ENCODE peak calls at places on chromosomes 7 and 10, in nine cellular contexts. P is esophagus squamous epithelium, T is HCT116, D is heart left ventricle, J is suprapubic skin, K is GM23338, S is GM12878, Y is thoracic aorta, W is body of pancreas. I is an unnamed sample. For H3K27me3, the result is how much of the 10 kb centered on the place peaks cover.

GRCh38 chr7:17075601-17076000 is 193.8 kb upstream of the AGR3 start:
- DNase-seq in T (no peak), J (no peak), S (no peak), P (no peak), W (no peak), K (no peak), D (no peak), Y (no peak), I (no peak)

GRCh38 chr10:24914148-24914547 is 38.3 kb downstream of the PRTFDC1 start:
- DNase-seq in K (no peak), P (no peak), W (no peak), D (no peak), Y (no peak), J (no peak), T (no peak), S (no peak), I (no peak)

GRCh38 chr7:151877911-151878835 is 1.3 kb upstream of the PRKAG2 start:
- DNase-seq in S (no peak), J (no peak), T (no peak), P (no peak), K (no peak), Y (no peak), W (no peak), D (no peak), I (peak)

GRCh38 chr7:112131016-112131415 is 75.2 kb downstream of the DOCK4 start:
- DNase-seq in J (no peak), T (no peak), W (no peak), S (no peak), P (no peak), Y (no peak), D (no peak), K (no peak), I (no peak)

GRCh38 chr10:17381502-17382142 is 72.8 kb downstream of the ST8SIA6 start:
- DNase-seq in P (no peak), K (no peak), Y (no peak), T (no peak), S (no peak), D (no peak), W (no peak), J (no peak), I (no peak)

GRCh38 chr7:19665399-19666008 is 43.3 kb downstream of the POLR1F start:
- DNase-seq in P (no peak), T (peak), Y (no peak), J (no peak), S (no peak), K (peak), D (no peak), W (no peak), I (no peak)

GRCh38 chr10:118310822-118311221 is 31.3 kb downstream of the FAM204A start:
- DNase-seq in K (no peak), D (no peak), S (no peak), J (no peak), Y (no peak), T (no peak), W (no peak), P (no peak), I (no peak)

GRCh38 chr7:22979861-22980260 is 34.1 kb downstream of the HYCC1 start:
- DNase-seq in W (no peak), Y (no peak), T (no peak), J (no peak), P (no peak), D (no peak), S (no peak), K (no peak), I (no peak)

GRCh38 chr7:72025381-72025960 is 386.7 kb downstream of the CALN1 start:
- DNase-seq in W (no peak), Y (no peak), D (no peak), P (no peak), T (no peak), J (no peak), K (no peak), S (no peak), I (no peak)

GRCh38 chr10:118920206-118920605 is 109.3 kb upstream of the NANOS1 start:
- DNase-seq in W (no peak), J (no peak), P (no peak), S (no peak), K (no peak), Y (no peak), D (no peak), T (no peak), I (no peak)

GRCh38 chr10:131207176-131207575 is 104.3 kb downstream of the TCERG1L start:
- DNase-seq in W (no peak), K (no peak), J (no peak), P (no peak), T (no peak), D (no peak), S (no peak), Y (no peak), I (no peak)

GRCh38 chr10:93445097-93445960 is 36.8 kb downstream of the MYOF start:
- DNase-seq in W (peak), S (no peak), Y (peak), J (peak), T (peak), D (peak), P (peak), K (peak), I (peak)

GRCh38 chr7:19215421-19215820 is 70.2 kb upstream of the FERD3L start:
- DNase-seq in P (no peak), K (peak), Y (no peak), D (no peak), W (no peak), T (no peak), J (no peak), S (no peak), I (no peak)

GRCh38 chr7:79520543-79520942 is 67.1 kb upstream of the MAGI2 start:
- DNase-seq in T (no peak), S (no peak), W (no peak), J (no peak), D (no peak), K (no peak), P (no peak), Y (no peak), I (no peak)

GRCh38 chr10:123952099-123952498 is 60.5 kb upstream of the CPXM2 start:
- DNase-seq in J (no peak), S (no peak), P (no peak), D (no peak), Y (no peak), W (no peak), T (no peak), K (no peak), I (no peak)

GRCh38 chr7:104791065-104791464 is 222.9 kb upstream of the KMT2E start:
- DNase-seq in K (no peak), W (no peak), Y (no peak), P (no peak), J (no peak), T (no peak), D (no peak), S (no peak), I (no peak)

GRCh38 chr7:129213828-129214227 is 11.0 kb upstream of the AHCYL2 start:
- DNase-seq in T (no peak), S (no peak), W (no peak), K (peak), J (no peak), P (no peak), D (no peak), Y (no peak), I (no peak)

GRCh38 chr7:136293841-136294391 is 316.8 kb upstream of the MTPN start:
- DNase-seq in S (no peak), D (no peak), T (no peak), Y (no peak), P (no peak), W (no peak), K (no peak), J (no peak), I (no peak)

GRCh38 chr7:25852249-25852994 is 299.6 kb upstream of the NFE2L3 start:
- DNase-seq in D (no peak), W (no peak), T (no peak), K (peak), S (no peak), J (no peak), Y (no peak), P (no peak), I (no peak)

GRCh38 chr7:41964354-41964753 is 261.5 kb upstream of the INHBA start:
- DNase-seq in K (no peak), J (no peak), T (no peak), Y (no peak), S (no peak), P (no peak), W (no peak), D (no peak), I (no peak)

GRCh38 chr7:111741811-111742240 is 179.5 kb upstream of the IMMP2L start:
- DNase-seq in W (peak), K (peak), Y (no peak), T (peak), P (no peak), S (peak), J (no peak), D (no peak), I (peak)

GRCh38 chr7:2120251-2120660 is 112.5 kb downstream of the MAD1L1 start:
- DNase-seq in J (no peak), P (no peak), K (no peak), W (no peak), Y (no peak), T (no peak), D (no peak), S (no peak), I (no peak)

GRCh38 chr10:73906524-73907447 is 4.1 kb upstream of the PLAU start:
- DNase-seq in J (peak), K (peak), Y (peak), D (peak), S (no peak), T (peak), W (peak), P (no peak), I (peak)

GRCh38 chr7:18508441-18509427 is 13.2 kb downstream of the HDAC9 start:
- DNase-seq in S (no peak), Y (no peak), T (peak), W (no peak), K (peak), P (no peak), D (peak), J (no peak), I (no peak)

GRCh38 chr10:112966191-112966855 is 16.3 kb downstream of the TCF7L2 start:
- DNase-seq in S (no peak), W (no peak), D (no peak), P (no peak), J (no peak), K (no peak), Y (no peak), T (no peak), I (no peak)

GRCh38 chr7:33854178-33854577 is 51.2 kb upstream of the BMPER start:
- DNase-seq in T (no peak), W (no peak), Y (no peak), K (no peak), P (no peak), S (no peak), D (no peak), J (no peak), I (no peak)

GRCh38 chr7:36309301-36309700 is 80.4 kb upstream of the ANLN start:
- DNase-seq in Y (no peak), D (no peak), W (no peak), K (no peak), T (no peak), P (no peak), J (peak), S (no peak), I (no peak)

GRCh38 chr7:71484381-71484780 is 352.4 kb downstream of the GALNT17 start:
- DNase-seq in J (no peak), Y (no peak), D (no peak), W (no peak), K (no peak), S (no peak), T (no peak), P (no peak), I (no peak)

GRCh38 chr10:80133221-80133620 is 691 bp downstream of the PLAC9 start:
- DNase-seq in W (no peak), T (no peak), P (no peak), Y (no peak), K (peak), D (peak), S (no peak), J (peak), I (no peak)

GRCh38 chr7:158494162-158494586 is 93.4 kb downstream of the PTPRN2 start:
- DNase-seq in J (no peak), Y (no peak), D (no peak), S (no peak), T (no peak), W (no peak), P (no peak), K (no peak), I (no peak)

GRCh38 chr7:20395494-20395893 is 64.8 kb downstream of the ITGB8 start:
- DNase-seq in D (no peak), K (no peak), S (no peak), J (no peak), Y (no peak), W (no peak), T (no peak), P (no peak), I (no peak)

GRCh38 chr7:47241112-47242065 is 340.5 kb downstream of the TNS3 start:
- DNase-seq in K (no peak), Y (no peak), P (no peak), T (no peak), S (no peak), W (no peak), J (no peak), D (no peak), I (no peak)

GRCh38 chr10:79344502-79345195 is 2.6 kb upstream of the PPIF start:
- DNase-seq in J (no peak), W (peak), K (no peak), T (no peak), D (peak), P (no peak), S (no peak), Y (no peak), I (no peak)

GRCh38 chr7:816751-817671 is 15.3 kb upstream of the SUN1 start:
- DNase-seq in W (no peak), S (no peak), P (no peak), K (peak), T (no peak), D (no peak), J (no peak), Y (no peak), I (peak)

GRCh38 chr7:36360244-36360643 is 29.4 kb upstream of the ANLN start:
- DNase-seq in K (peak), J (no peak), Y (no peak), W (no peak), D (no peak), T (no peak), S (no peak), P (no peak), I (no peak)

GRCh38 chr7:30468041-30468440 is 10.5 kb downstream of the NOD1 start:
- DNase-seq in Y (no peak), T (no peak), S (no peak), J (no peak), P (no peak), W (no peak), K (no peak), D (no peak), I (no peak)

GRCh38 chr10:22997102-22997501 is 69.2 kb downstream of the ARMC3 start:
- DNase-seq in S (no peak), Y (no peak), T (peak), W (no peak), J (no peak), D (no peak), K (peak), P (no peak), I (no peak)

GRCh38 chr7:55567495-55568070 is 4.7 kb downstream of the VOPP1 start:
- DNase-seq in W (no peak), S (no peak), K (no peak), D (no peak), J (no peak), T (no peak), P (no peak), Y (no peak), I (no peak)

GRCh38 chr7:55569797-55570196 is 2.5 kb downstream of the VOPP1 start:
- DNase-seq in Y (no peak), W (no peak), K (no peak), D (no peak), T (no peak), P (no peak), S (no peak), J (no peak), I (no peak)

GRCh38 chr7:55570218-55570873 is 2.0 kb downstream of the VOPP1 start:
- DNase-seq in P (no peak), J (no peak), W (no peak), Y (no peak), T (no peak), S (no peak), D (no peak), K (no peak), I (no peak)

GRCh38 chr7:55569269-55569663 is 3.0 kb downstream of the VOPP1 start:
- DNase-seq in T (no peak), S (no peak), J (no peak), K (no peak), Y (no peak), W (no peak), P (no peak), D (no peak), I (no peak)

GRCh38 chr7:55568613-55569268 is 3.6 kb downstream of the VOPP1 start:
- DNase-seq in T (no peak), W (no peak), J (no peak), S (no peak), P (no peak), K (no peak), D (no peak), Y (no peak), I (no peak)
- H3K27ac ChIP-seq in T (no peak), W (peak), J (no peak), S (peak), P (no peak), K (peak), D (no peak), Y (peak), I (peak)

GRCh38 chr7:44109991-44110390 is 5.8 kb downstream of the AEBP1 start:
- DNase-seq in J (no peak), T (no peak), Y (no peak), S (no peak), P (no peak), D (no peak), W (no peak), K (no peak), I (no peak)

GRCh38 chr7:44107116-44107960 is 3.2 kb downstream of the AEBP1 start:
- DNase-seq in T (no peak), D (no peak), K (no peak), J (no peak), Y (no peak), P (no peak), W (no peak), S (no peak), I (no peak)

GRCh38 chr7:44110724-44111635 is 6.8 kb downstream of the AEBP1 start:
- DNase-seq in Y (no peak), W (no peak), T (no peak), K (no peak), D (no peak), S (no peak), J (no peak), P (no peak), I (no peak)

GRCh38 chr7:44107961-44108767 is 4.0 kb downstream of the AEBP1 start:
- DNase-seq in Y (no peak), P (no peak), K (no peak), S (no peak), T (no peak), J (no peak), W (no peak), D (no peak), I (no peak)

DNA sequence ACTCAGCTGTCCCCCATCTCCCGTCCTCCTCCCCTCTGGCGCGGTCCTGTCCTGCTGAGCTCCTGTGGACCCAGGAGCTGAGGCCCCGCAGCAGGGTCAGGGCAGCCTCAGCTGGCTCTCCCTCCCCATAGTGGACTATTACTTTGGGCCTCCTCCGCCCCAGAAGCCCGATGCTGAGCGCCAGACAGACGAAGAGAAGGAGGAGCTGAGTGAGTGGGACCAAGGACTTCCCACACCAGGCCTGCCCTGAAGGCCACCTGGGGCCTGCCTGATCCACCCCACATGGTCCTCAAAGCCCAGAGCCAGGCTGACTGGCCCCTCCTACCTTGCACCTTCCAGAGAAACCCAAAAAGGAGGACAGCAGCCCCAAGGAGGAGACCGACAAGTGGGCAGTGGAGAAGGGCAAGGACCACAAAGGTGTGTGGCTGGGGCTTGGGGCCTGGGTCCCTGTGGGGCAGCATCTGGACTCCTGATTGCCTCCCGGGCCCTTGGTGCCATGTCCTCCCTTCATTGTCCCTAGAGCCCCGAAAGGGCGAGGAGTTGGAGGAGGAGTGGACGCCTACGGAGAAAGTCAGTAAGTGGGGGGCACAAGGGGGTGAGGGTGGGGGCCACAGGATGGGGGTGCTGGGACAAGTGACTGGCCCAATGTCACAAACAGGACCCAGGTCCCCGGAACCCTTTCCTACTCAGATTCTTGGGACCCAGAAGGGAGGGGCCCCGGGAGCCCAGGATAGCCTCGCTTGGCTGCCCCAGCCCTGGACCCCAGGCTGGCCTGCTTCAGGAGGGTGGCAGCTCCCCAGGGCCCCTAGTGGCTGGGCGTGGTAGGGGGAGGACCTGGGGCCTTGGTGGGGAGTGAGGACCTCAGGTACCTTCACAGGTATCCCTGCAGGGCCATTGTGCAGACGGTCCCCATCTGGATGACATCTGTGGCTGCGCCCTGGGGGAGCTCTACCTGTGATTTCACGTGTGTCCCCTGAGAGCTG is 4.9 kb downstream of the AEBP1 start:
- DNase-seq in Y (no peak), W (no peak), P (no peak), J (no peak), T (no peak), S (no peak), K (no peak), D (no peak), I (no peak)
- TF ChIP-seq CTCF in Y (no peak), W (no peak), P (no peak), J (no peak), T (peak), S (peak), K (no peak), D (no peak), I (no peak)

GRCh38 chr10:88544140-88544870 is 38.8 kb downstream of the RNLS start:
- DNase-seq in P (no peak), W (no peak), S (no peak), K (no peak), D (no peak), J (no peak), T (no peak), Y (no peak), I (no peak)
- H3K27me3 ChIP-seq in P (under half), W (under half), S (under half), K (under half), D (under half), J (under half), T (under half), Y (under half), I (under half)

DNA sequence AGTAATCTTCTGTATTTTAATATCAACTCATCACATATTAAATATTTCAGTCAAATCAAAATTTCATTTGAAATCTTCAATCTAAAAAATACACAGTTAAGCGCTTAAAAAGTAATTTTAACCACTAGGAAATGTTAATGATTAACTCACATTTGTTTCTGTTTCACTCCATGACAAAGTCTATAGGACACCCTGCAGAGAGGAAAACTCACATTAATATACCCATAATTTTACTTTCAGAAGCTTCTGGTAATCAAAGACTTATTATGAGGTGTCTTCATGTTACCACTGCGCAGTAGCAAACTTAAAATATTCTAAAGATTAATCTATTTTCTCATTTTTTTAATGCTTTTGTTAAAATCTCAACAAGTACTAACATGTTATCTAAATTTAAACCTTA is 41.0 kb upstream of the ZNF518A start:
- DNase-seq in T (no peak), S (no peak), D (no peak), W (no peak), J (no peak), P (no peak), K (no peak), Y (no peak), I (no peak)
- H3K27ac ChIP-seq in T (peak), S (peak), D (no peak), W (peak), J (no peak), P (peak), K (peak), Y (peak), I (peak)

GRCh38 chr10:86179961-86180360 is 186.6 kb downstream of the GRID1 start:
- DNase-seq in P (no peak), S (no peak), K (no peak), T (no peak), Y (no peak), W (no peak), D (no peak), J (peak), I (no peak)

GRCh38 chr10:86177483-86178155 is 189.0 kb downstream of the GRID1 start:
- DNase-seq in D (no peak), T (no peak), Y (no peak), P (no peak), W (no peak), J (no peak), S (no peak), K (no peak), I (no peak)

GRCh38 chr10:86176850-86177249 is 189.7 kb downstream of the GRID1 start:
- DNase-seq in J (peak), P (no peak), K (no peak), W (no peak), S (no peak), D (no peak), Y (no peak), T (no peak), I (no peak)

GRCh38 chr10:86179143-86179505 is 187.5 kb downstream of the GRID1 start:
- DNase-seq in W (no peak), Y (no peak), S (no peak), P (no peak), K (no peak), T (no peak), J (peak), D (no peak), I (no peak)

GRCh38 chr10:86178401-86179142 is 188.0 kb downstream of the GRID1 start:
- DNase-seq in Y (no peak), W (no peak), P (no peak), J (peak), K (peak), D (no peak), S (no peak), T (peak), I (no peak)
- TF ChIP-seq CTCF in Y (peak), W (no peak), P (no peak), J (no peak), K (peak), D (no peak), S (peak), T (peak), I (peak)

GRCh38 chr10:15864419-15864818 is 4.1 kb upstream of the MINDY3 start:
- DNase-seq in W (no peak), J (no peak), T (no peak), Y (no peak), S (no peak), D (no peak), P (no peak), K (no peak), I (no peak)
- H3K27me3 ChIP-seq in W (under half), J (half or more), T (under half), Y (under half), S (under half), D (under half), P (under half), K (half or more), I (under half)

I was measured in lower lobe of right lung.